ENCODE peak calls at places on chromosomes 12 and 14, in four cellular contexts. One of them, this sample, is unnamed. For H3K27me3 and H3K36me3, the result is how much of the 10 kb centered on the place peaks cover.

GRCh38 chr14:75301666-75302325 is 23.2 kb downstream of the FOS start:
- DNase-seq in fibroblast of lung: peak
- DNase-seq in mesenchymal stem cell: peak
- DNase-seq in mammary epithelial cell: no peak
- DNase-seq in this sample: no peak

GRCh38 chr12:131850856-131851559 is 22.8 kb downstream of the MMP17 start:
- DNase-seq in fibroblast of lung: no peak
- DNase-seq in mesenchymal stem cell: no peak
- DNase-seq in mammary epithelial cell: no peak
- DNase-seq in this sample: no peak

GRCh38 chr14:77023001-77023996 is 5.2 kb downstream of the IRF2BPL start:
- DNase-seq in fibroblast of lung: peak
- DNase-seq in mesenchymal stem cell: peak
- DNase-seq in mammary epithelial cell: peak
- DNase-seq in this sample: peak

GRCh38 chr12:17278946-17279345 is 673.0 kb upstream of the LMO3 start:
- DNase-seq in fibroblast of lung: no peak
- DNase-seq in mesenchymal stem cell: no peak
- DNase-seq in mammary epithelial cell: no peak
- DNase-seq in this sample: no peak

GRCh38 chr14:76718306-76719075 is 42.8 kb upstream of the VASH1 start:
- DNase-seq in fibroblast of lung: no peak
- DNase-seq in mesenchymal stem cell: no peak
- DNase-seq in mammary epithelial cell: no peak
- DNase-seq in this sample: no peak

GRCh38 chr12:123678981-123679380 is 8.1 kb downstream of the TCTN2 start:
- DNase-seq in fibroblast of lung: no peak
- DNase-seq in mesenchymal stem cell: no peak
- DNase-seq in mammary epithelial cell: no peak
- DNase-seq in this sample: no peak

GRCh38 chr14:23695220-23695999 is 59.2 kb downstream of the DHRS2 start:
- DNase-seq in fibroblast of lung: no peak
- DNase-seq in mesenchymal stem cell: no peak
- DNase-seq in mammary epithelial cell: no peak
- DNase-seq in this sample: peak

GRCh38 chr14:101495827-101496778 is 65.2 kb upstream of the DIO3 start:
- DNase-seq in fibroblast of lung: no peak
- DNase-seq in mesenchymal stem cell: no peak
- DNase-seq in mammary epithelial cell: no peak
- DNase-seq in this sample: no peak

GRCh38 chr12:123233505-123234299 is 466 bp downstream of the MTRFR start:
- DNase-seq in fibroblast of lung: no peak
- DNase-seq in mesenchymal stem cell: no peak
- DNase-seq in mammary epithelial cell: no peak
- DNase-seq in this sample: peak

GRCh38 chr12:53425515-53426150 is 2.0 kb downstream of the AMHR2 start:
- DNase-seq in fibroblast of lung: no peak
- DNase-seq in mesenchymal stem cell: no peak
- DNase-seq in mammary epithelial cell: no peak
- DNase-seq in this sample: no peak

GRCh38 chr14:70281938-70282337 is 77.5 kb downstream of the COX16 start:
- DNase-seq in fibroblast of lung: no peak
- DNase-seq in mesenchymal stem cell: no peak
- DNase-seq in mammary epithelial cell: no peak
- DNase-seq in this sample: no peak

GRCh38 chr14:35385042-35385839 is 19.3 kb downstream of the NFKBIA start:
- DNase-seq in fibroblast of lung: peak
- DNase-seq in mesenchymal stem cell: peak
- DNase-seq in mammary epithelial cell: peak
- DNase-seq in this sample: peak

GRCh38 chr12:132285991-132286681 is 43.3 kb downstream of the GALNT9 start:
- DNase-seq in fibroblast of lung: peak
- DNase-seq in mesenchymal stem cell: no peak
- DNase-seq in mammary epithelial cell: no peak
- DNase-seq in this sample: peak

GRCh38 chr14:72049462-72049861 is 117.2 kb downstream of the RGS6 start:
- DNase-seq in fibroblast of lung: no peak
- DNase-seq in mesenchymal stem cell: no peak
- DNase-seq in mammary epithelial cell: peak
- DNase-seq in this sample: no peak

GRCh38 chr12:2886768-2887450 is 3.8 kb upstream of the TULP3 start:
- DNase-seq in fibroblast of lung: no peak
- DNase-seq in mesenchymal stem cell: no peak
- DNase-seq in mammary epithelial cell: no peak
- DNase-seq in this sample: no peak

GRCh38 chr12:75634244-75635222 is 123.1 kb upstream of the KRR1 start:
- DNase-seq in fibroblast of lung: no peak
- DNase-seq in mesenchymal stem cell: peak
- DNase-seq in mammary epithelial cell: no peak
- DNase-seq in this sample: no peak

GRCh38 chr12:42902001-42902400 is 312.5 kb upstream of the PRICKLE1 start:
- DNase-seq in fibroblast of lung: no peak
- DNase-seq in mesenchymal stem cell: no peak
- DNase-seq in mammary epithelial cell: no peak
- DNase-seq in this sample: no peak
- H3K27me3 ChIP-seq in fibroblast of lung: under half
- H3K27me3 ChIP-seq in mesenchymal stem cell: under half
- H3K27me3 ChIP-seq in mammary epithelial cell: under half
- H3K27me3 ChIP-seq in this sample: under half

DNA sequence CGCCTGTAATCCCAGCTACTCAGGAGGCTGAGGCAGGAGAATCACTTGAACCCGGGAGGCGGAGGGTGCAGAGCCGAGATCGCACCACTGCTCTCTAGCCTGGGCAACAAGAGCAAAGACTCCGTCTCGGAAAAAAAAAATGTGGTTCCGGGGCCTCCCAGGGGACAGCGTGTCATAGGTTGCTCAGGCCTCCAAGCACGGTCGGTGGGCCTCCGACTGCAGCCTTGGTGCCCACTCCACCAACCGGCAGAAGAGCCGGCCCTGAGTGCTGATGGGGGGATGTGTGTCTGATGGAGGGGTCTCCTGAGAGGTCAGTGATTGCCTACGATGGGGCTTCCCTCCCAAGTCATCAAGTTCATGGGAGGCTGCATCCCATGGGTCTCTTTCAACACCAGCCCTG is 15.9 kb downstream of the ZFYVE21 start:
- DNase-seq in fibroblast of lung: no peak
- DNase-seq in mesenchymal stem cell: no peak
- DNase-seq in mammary epithelial cell: no peak
- DNase-seq in this sample: no peak
- H3K36me3 ChIP-seq in fibroblast of lung: under half
- H3K36me3 ChIP-seq in mesenchymal stem cell: half or more
- H3K36me3 ChIP-seq in mammary epithelial cell: under half
- H3K36me3 ChIP-seq in this sample: half or more

DNA sequence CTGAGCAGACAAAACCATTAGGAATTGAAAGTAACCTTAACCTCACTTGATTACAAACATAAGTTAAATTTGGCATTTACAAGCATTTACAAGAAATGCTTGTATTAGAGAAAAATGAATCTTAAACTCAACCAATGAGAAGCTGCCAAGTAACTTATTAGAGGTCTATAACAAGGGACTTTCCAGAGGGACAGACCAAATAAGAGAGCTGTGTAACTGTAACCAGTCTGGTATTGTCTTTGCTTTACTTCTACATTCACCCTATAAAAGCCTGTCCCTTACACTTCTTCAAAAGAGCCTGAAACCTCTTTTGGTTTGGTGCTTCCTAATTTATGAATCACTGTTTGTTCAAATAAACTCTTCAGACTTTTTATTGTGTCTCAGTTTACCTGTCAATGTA is 450.0 kb upstream of the FAR2 start:
- DNase-seq in fibroblast of lung: no peak
- DNase-seq in mesenchymal stem cell: no peak
- DNase-seq in mammary epithelial cell: no peak
- DNase-seq in this sample: no peak
- H3K9ac ChIP-seq in fibroblast of lung: no peak
- H3K9ac ChIP-seq in mesenchymal stem cell: no peak
- H3K9ac ChIP-seq in mammary epithelial cell: no peak
- H3K9ac ChIP-seq in this sample: no peak

GRCh38 chr12:54858562-54858961 is 4.2 kb downstream of the MUCL1 start:
- DNase-seq in fibroblast of lung: no peak
- DNase-seq in mesenchymal stem cell: no peak
- DNase-seq in mammary epithelial cell: peak
- DNase-seq in this sample: no peak
- H3K27me3 ChIP-seq in fibroblast of lung: under half
- H3K27me3 ChIP-seq in mesenchymal stem cell: under half
- H3K27me3 ChIP-seq in mammary epithelial cell: under half
- H3K27me3 ChIP-seq in this sample: under half

GRCh38 chr12:27754795-27755194 is 25.2 kb upstream of the KLHL42 start:
- DNase-seq in fibroblast of lung: no peak
- DNase-seq in mesenchymal stem cell: no peak
- DNase-seq in mammary epithelial cell: no peak
- DNase-seq in this sample: no peak

GRCh38 chr12:27756670-27757069 is 23.4 kb upstream of the KLHL42 start:
- DNase-seq in fibroblast of lung: no peak
- DNase-seq in mesenchymal stem cell: no peak
- DNase-seq in mammary epithelial cell: no peak
- DNase-seq in this sample: no peak

GRCh38 chr12:27751386-27752047 is 28.5 kb upstream of the KLHL42 start:
- DNase-seq in fibroblast of lung: no peak
- DNase-seq in mesenchymal stem cell: no peak
- DNase-seq in mammary epithelial cell: peak
- DNase-seq in this sample: no peak
- H3K36me3 ChIP-seq in fibroblast of lung: under half
- H3K36me3 ChIP-seq in mesenchymal stem cell: under half
- H3K36me3 ChIP-seq in mammary epithelial cell: under half
- H3K36me3 ChIP-seq in this sample: under half

DNA sequence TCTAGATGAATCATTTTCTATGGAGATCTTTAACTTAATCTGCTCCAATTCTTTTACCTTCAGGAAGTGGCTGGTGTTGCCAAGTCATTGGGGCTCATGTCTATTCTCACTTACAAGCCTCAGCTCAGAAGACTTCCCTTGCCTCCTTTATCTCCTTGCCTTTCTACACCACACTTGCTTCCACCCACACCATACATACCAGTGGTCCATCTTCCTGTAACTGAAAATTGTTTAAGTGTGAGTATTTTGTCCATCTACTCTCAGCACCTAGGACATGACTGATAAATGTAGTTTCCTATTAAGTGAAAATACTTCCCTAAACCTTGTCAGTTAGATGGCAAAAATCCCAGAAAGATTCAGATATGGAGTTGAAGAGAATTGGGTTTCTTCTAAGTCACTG is 199.7 kb upstream of the CPNE8 start:
- DNase-seq in fibroblast of lung: no peak
- DNase-seq in mesenchymal stem cell: no peak
- DNase-seq in mammary epithelial cell: no peak
- DNase-seq in this sample: no peak
- H3K9ac ChIP-seq in fibroblast of lung: no peak
- H3K9ac ChIP-seq in mesenchymal stem cell: no peak
- H3K9ac ChIP-seq in mammary epithelial cell: no peak
- H3K9ac ChIP-seq in this sample: no peak

GRCh38 chr12:58416211-58416610 is 474.8 kb downstream of the ATP23 start:
- DNase-seq in fibroblast of lung: peak
- DNase-seq in mesenchymal stem cell: peak
- DNase-seq in mammary epithelial cell: peak
- DNase-seq in this sample: peak
- H3K27me3 ChIP-seq in fibroblast of lung: under half
- H3K27me3 ChIP-seq in mesenchymal stem cell: under half
- H3K27me3 ChIP-seq in mammary epithelial cell: under half
- H3K27me3 ChIP-seq in this sample: under half

GRCh38 chr12:7206691-7207090 is 17.2 kb downstream of the PEX5 start:
- DNase-seq in fibroblast of lung: no peak
- DNase-seq in mesenchymal stem cell: no peak
- DNase-seq in mammary epithelial cell: no peak
- DNase-seq in this sample: no peak
- H3K36me3 ChIP-seq in fibroblast of lung: under half
- H3K36me3 ChIP-seq in mesenchymal stem cell: half or more
- H3K36me3 ChIP-seq in mammary epithelial cell: under half
- H3K36me3 ChIP-seq in this sample: half or more

GRCh38 chr12:112112423-112113132 is 4.0 kb upstream of the NAA25 start:
- DNase-seq in fibroblast of lung: no peak
- DNase-seq in mesenchymal stem cell: no peak
- DNase-seq in mammary epithelial cell: peak
- DNase-seq in this sample: no peak
- H3K9ac ChIP-seq in fibroblast of lung: no peak
- H3K9ac ChIP-seq in mesenchymal stem cell: no peak
- H3K9ac ChIP-seq in mammary epithelial cell: peak
- H3K9ac ChIP-seq in this sample: no peak

GRCh38 chr14:60722836-60723217 is 1.3 kb downstream of the SIX4 start:
- DNase-seq in fibroblast of lung: peak
- DNase-seq in mesenchymal stem cell: no peak
- DNase-seq in mammary epithelial cell: no peak
- DNase-seq in this sample: peak
- H3K27me3 ChIP-seq in fibroblast of lung: under half
- H3K27me3 ChIP-seq in mesenchymal stem cell: under half
- H3K27me3 ChIP-seq in mammary epithelial cell: under half
- H3K27me3 ChIP-seq in this sample: under half

This sample was measured in adipocyte.